ENCODE peak calls at places on chromosomes 6 and 20, in five cellular contexts. Z, H, G, L and X are unnamed samples.

GRCh38 chr6:21019614-21020013 is 485.4 kb downstream of the CDKAL1 start:
- DNase-seq in L (no peak), H (no peak), G (no peak), Z (no peak), X (no peak)

GRCh38 chr6:16739329-16739801 is 21.9 kb downstream of the ATXN1 start:
- DNase-seq in H (peak), G (no peak), Z (no peak), L (no peak), X (no peak)

GRCh38 chr6:94478178-94479140 is 1059.1 kb upstream of the EPHA7 start:
- DNase-seq in L (no peak), Z (no peak), G (peak), H (no peak), X (no peak)

GRCh38 chr6:108732101-108732870 is 115.9 kb upstream of the ARMC2 start:
- DNase-seq in L (peak), G (no peak), H (peak), Z (no peak), X (peak)

GRCh38 chr20:43919686-43920403 is 5.2 kb downstream of the TOX2 start:
- DNase-seq in H (no peak), G (peak), Z (no peak), L (no peak), X (no peak)

GRCh38 chr20:41168281-41169183 is 31.2 kb downstream of the PLCG1 start:
- DNase-seq in L (no peak), Z (no peak), H (no peak), G (no peak), X (peak)

GRCh38 chr6:35757461-35758123 is 18.8 kb upstream of the CLPSL2 start:
- DNase-seq in G (no peak), L (peak), Z (peak), H (peak), X (peak)

GRCh38 chr20:32201977-32202363 is 5.6 kb downstream of the PLAGL2 start:
- DNase-seq in H (no peak), Z (no peak), L (no peak), G (no peak), X (peak)

GRCh38 chr6:33949877-33950831 is 146.4 kb upstream of the MLN start:
- DNase-seq in G (peak), Z (no peak), H (no peak), L (no peak), X (no peak)

GRCh38 chr6:106069478-106069877 is 16.7 kb upstream of the PRDM1 start:
- DNase-seq in Z (no peak), L (peak), H (peak), G (peak), X (no peak)

GRCh38 chr20:57526067-57526884 is 1.3 kb upstream of the CTCFL start:
- DNase-seq in G (no peak), Z (no peak), H (no peak), L (no peak), X (no peak)

GRCh38 chr6:13787146-13787545 is 27.2 kb downstream of the MCUR1 start:
- DNase-seq in G (no peak), L (no peak), H (peak), Z (peak), X (no peak)

GRCh38 chr20:37345339-37346231 is at the start of gene SRC:
- DNase-seq in H (peak), Z (no peak), L (peak), G (peak), X (peak)

GRCh38 chr6:43515808-43516207 is 918 bp downstream of the YIPF3 start:
- DNase-seq in Z (no peak), G (no peak), H (no peak), L (no peak), X (no peak)

GRCh38 chr6:148462203-148462602 is 119.6 kb downstream of the SASH1 start:
- DNase-seq in G (no peak), L (no peak), Z (no peak), H (peak), X (no peak)

GRCh38 chr6:124433369-124434064 is 528.7 kb upstream of the RNF217 start:
- DNase-seq in L (no peak), G (peak), H (no peak), Z (no peak), X (no peak)

GRCh38 chr6:90093558-90094073 is 199.3 kb downstream of the GJA10 start:
- DNase-seq in H (no peak), Z (no peak), G (no peak), L (no peak), X (no peak)

GRCh38 chr6:112252571-112253504 is 1.5 kb downstream of the LAMA4 start:
- DNase-seq in H (peak), L (peak), Z (no peak), G (no peak), X (no peak)